ENCODE peak calls at places on chromosome 12, in five cellular contexts. E is IMR-90, U is tibial artery, A is choroid plexus epithelial cell, M is cardiac muscle cell. X is an unnamed sample.
A peak's percentile ranks its signal among the peaks of the same experiment; 100 is the strongest.

GRCh38 chr12:88951177-88951576 is 370.9 kb upstream of the KITLG start:
- DNase-seq in U (no peak), M (no peak), A (no peak), E (no peak), X (no peak)

GRCh38 chr12:52579468-52580450 is 6.1 kb upstream of the KRT74 start:
- DNase-seq in U (peak; percentile 42), A (no peak), M (no peak), E (no peak), X (no peak)

GRCh38 chr12:131222271-131223139 is 268.8 kb downstream of the ADGRD1 start:
- DNase-seq in A (no peak), E (no peak), U (peak; percentile 53), M (no peak), X (peak; percentile 61)

GRCh38 chr12:53223391-53224267 is 8.4 kb downstream of the RARG start:
- DNase-seq in E (peak; percentile 60), U (peak; percentile 78), A (peak; percentile 45), M (no peak), X (no peak)

GRCh38 chr12:94805749-94806148 is 155.4 kb upstream of the TMCC3 start:
- DNase-seq in U (no peak), A (peak; percentile 90), E (peak; percentile 43), M (no peak), X (no peak)

GRCh38 chr12:52369809-52370208 is 2.5 kb upstream of the KRT85 start:
- DNase-seq in A (no peak), E (no peak), U (peak; percentile 50), M (no peak), X (no peak)

GRCh38 chr12:79983969-79984629 is 49.2 kb upstream of the PPP1R12A start:
- DNase-seq in E (peak; percentile 48), M (no peak), U (no peak), A (peak; percentile 17), X (no peak)

GRCh38 chr12:32896438-32897275 is at the start of gene PKP2:
- DNase-seq in A (peak; percentile 59), U (no peak), E (no peak), M (peak; percentile 91), X (peak; percentile 77)

GRCh38 chr12:105523164-105524057 is 192.9 kb downstream of the C12orf75 start:
- DNase-seq in E (peak; percentile 86), M (peak; percentile 95), A (peak; percentile 77), U (peak; percentile 87), X (no peak)

GRCh38 chr12:111443586-111443985 is 37.9 kb downstream of the SH2B3 start:
- DNase-seq in M (no peak), A (peak; percentile 43), E (peak; percentile 80), U (peak; percentile 53), X (no peak)

GRCh38 chr12:91662021-91662420 is 479.4 kb upstream of the DCN start:
- DNase-seq in U (no peak), A (peak; percentile 73), M (no peak), E (no peak), X (no peak)

GRCh38 chr12:111546758-111547383 is 52.2 kb downstream of the ATXN2 start:
- DNase-seq in A (peak; percentile 57), M (no peak), E (peak; percentile 26), U (no peak), X (peak; percentile 24)

GRCh38 chr12:42990387-42990786 is 400.8 kb upstream of the PRICKLE1 start:
- DNase-seq in U (no peak), A (no peak), M (no peak), E (no peak), X (no peak)

GRCh38 chr12:28539691-28540323 is 349.6 kb downstream of the CCDC91 start:
- DNase-seq in E (no peak), U (no peak), A (peak; percentile 38), M (no peak), X (no peak)

GRCh38 chr12:99804715-99805114 is 157.2 kb downstream of the GARIN6 start:
- DNase-seq in M (no peak), U (no peak), A (no peak), E (no peak), X (no peak)

GRCh38 chr12:127130506-127131100 is 1136.4 kb upstream of the TMEM132C start:
- DNase-seq in U (no peak), M (no peak), E (no peak), A (no peak), X (no peak)

GRCh38 chr12:11823043-11823442 is 173.6 kb downstream of the ETV6 start:
- DNase-seq in U (no peak), E (peak; percentile 84), M (no peak), A (peak; percentile 91), X (no peak)

GRCh38 chr12:9932270-9932669 is at the start of gene CLEC2A:
- DNase-seq in A (no peak), M (no peak), E (no peak), U (no peak), X (no peak)

GRCh38 chr12:113465808-113466769 is 5.6 kb downstream of the LHX5 start:
- DNase-seq in E (no peak), A (no peak), U (no peak), M (peak; percentile 16), X (no peak)

GRCh38 chr12:65803253-65803652 is 21.0 kb upstream of the HMGA2 start:
- DNase-seq in A (no peak), M (no peak), E (no peak), U (no peak), X (no peak)

GRCh38 chr12:52614381-52615207 is 3.8 kb downstream of the KRT73 start:
- DNase-seq in E (no peak), A (no peak), U (no peak), M (no peak), X (no peak)

GRCh38 chr12:50739611-50740010 is 24.3 kb upstream of the ATF1 start:
- DNase-seq in A (no peak), M (no peak), E (peak; percentile 16), U (no peak), X (no peak)

DNA sequence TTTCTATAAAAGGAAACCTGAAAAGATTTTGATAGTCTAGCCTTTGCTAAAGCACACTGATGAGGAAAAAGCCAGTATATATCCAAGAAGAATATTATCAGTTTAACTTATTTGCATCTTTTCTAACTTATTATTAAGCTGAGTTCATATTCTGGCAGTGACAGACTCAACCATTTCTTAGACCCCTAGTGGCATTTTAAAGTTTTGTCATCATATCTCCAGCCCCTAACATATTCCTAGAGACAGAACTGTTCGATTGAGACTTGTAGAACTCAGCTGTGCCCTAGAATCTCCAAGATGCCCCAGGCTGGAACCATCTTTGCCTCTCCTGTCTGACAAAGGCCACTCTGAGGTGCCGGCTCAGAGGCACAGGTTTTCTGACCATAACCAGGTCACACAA is 365.6 kb downstream of the NELL2 start:
- DNase-seq in M (no peak), E (no peak), A (no peak), U (no peak), X (no peak)
- TF ChIP-seq CTCF in M (no peak), E (no peak), A (no peak), U (no peak), X (no peak)

DNA sequence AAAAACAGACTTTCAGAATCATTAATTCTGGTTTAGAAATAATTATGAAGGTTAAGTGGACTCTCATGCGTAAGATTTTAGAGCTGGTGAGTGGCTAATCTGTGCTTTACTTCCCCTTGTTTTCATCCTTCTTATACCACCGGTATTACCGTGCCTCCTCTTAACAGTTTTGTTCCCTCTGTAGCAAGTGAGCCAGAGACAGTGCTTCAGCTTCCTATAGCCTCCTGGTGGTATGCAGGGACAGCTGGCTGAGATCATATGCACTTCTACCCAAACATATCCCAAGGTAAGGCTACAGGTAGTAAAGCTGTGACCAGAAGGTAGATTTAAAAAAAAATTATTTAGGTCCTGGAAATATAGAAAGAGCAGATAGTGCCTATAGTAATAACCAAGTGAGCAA is 55.2 kb downstream of the PDE3A start:
- DNase-seq in A (no peak), E (no peak), M (peak; percentile 17), U (no peak), X (no peak)
- TF ChIP-seq CTCF in A (peak; percentile 15), E (no peak), M (no peak), U (no peak), X (no peak)

GRCh38 chr12:115403689-115404088 is 719.7 kb upstream of the TBX3 start:
- DNase-seq in E (no peak), A (no peak), U (no peak), M (no peak), X (no peak)

GRCh38 chr12:115403253-115403652 is 719.3 kb upstream of the TBX3 start:
- DNase-seq in U (no peak), M (no peak), E (no peak), A (no peak), X (no peak)

GRCh38 chr12:115405471-115405860 is 721.5 kb upstream of the TBX3 start:
- DNase-seq in A (no peak), U (no peak), M (no peak), E (no peak), X (no peak)

GRCh38 chr12:115407036-115407435 is 723.1 kb upstream of the TBX3 start:
- DNase-seq in A (no peak), E (no peak), M (no peak), U (no peak), X (no peak)

GRCh38 chr12:115404761-115405470 is 720.9 kb upstream of the TBX3 start:
- DNase-seq in E (peak; percentile 92), M (no peak), U (no peak), A (peak; percentile 77), X (no peak)
- TF ChIP-seq CTCF in E (no peak), M (no peak), U (no peak), A (peak; percentile 3), X (no peak)

DNA sequence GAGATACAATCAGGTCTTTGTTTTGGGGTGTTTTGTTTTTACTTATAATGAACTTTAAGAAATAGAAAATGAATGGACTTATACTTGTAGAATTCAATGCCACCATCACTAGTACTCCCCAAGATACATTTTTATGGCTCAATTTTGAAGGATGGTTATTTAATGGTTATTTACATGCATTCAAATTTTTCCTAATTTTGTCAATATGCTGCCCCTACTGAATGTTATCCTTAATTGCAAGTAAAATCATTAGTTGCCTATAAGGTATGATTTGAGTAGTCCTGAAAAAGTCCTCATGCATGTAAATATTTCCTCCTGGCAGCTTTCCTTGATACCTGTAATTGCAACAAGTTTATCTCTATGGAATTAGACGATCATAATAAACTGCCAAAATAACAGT is 391.2 kb downstream of the BCAT1 start:
- DNase-seq in A (no peak), E (no peak), M (no peak), U (no peak), X (no peak)
- TF ChIP-seq CTCF in A (no peak), E (no peak), M (no peak), U (no peak), X (no peak)

DNA sequence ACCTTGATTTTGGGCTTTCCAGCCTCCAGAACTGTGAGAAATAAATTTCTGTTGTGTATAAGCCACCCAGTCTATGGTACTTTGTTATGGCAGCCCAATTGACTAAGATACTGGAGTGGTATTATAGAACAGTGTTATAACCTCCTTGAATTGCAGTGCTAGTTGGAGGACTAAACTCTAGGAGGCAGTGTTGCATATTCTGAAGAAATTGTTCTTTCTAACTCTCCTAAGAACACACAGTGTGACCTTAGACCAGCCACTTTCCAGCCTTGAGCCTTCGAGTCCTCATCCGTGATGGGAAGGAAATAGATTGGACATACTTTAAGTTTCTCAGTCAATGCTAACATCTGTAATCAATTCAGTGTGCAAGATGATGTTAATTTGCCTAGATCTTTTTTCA is 22.4 kb upstream of the LRRC10 start:
- DNase-seq in U (no peak), A (no peak), E (no peak), M (no peak), X (no peak)
- TF ChIP-seq CTCF in U (no peak), A (peak; percentile 41), E (peak; percentile 17), M (no peak), X (no peak)

X was measured in GM13976.